ENCODE peak calls at places on chromosomes 4 and X, in four cellular contexts. One of them, this sample, is unnamed.

GRCh38 chr4:148288448-148288847 is 153.8 kb downstream of the NR3C2 start:
- DNase-seq in HCT116: no peak
- DNase-seq in esophagus squamous epithelium: no peak
- DNase-seq in fibroblast of lung: no peak
- DNase-seq in this sample: no peak

GRCh38 chrX:45434231-45434630 is 233.6 kb upstream of the DIPK2B start:
- DNase-seq in esophagus squamous epithelium: no peak
- DNase-seq in fibroblast of lung: no peak
- DNase-seq in HCT116: no peak
- DNase-seq in this sample: no peak

GRCh38 chr4:56164921-56165320 is 216.2 kb downstream of the CEP135 start:
- DNase-seq in esophagus squamous epithelium: no peak
- DNase-seq in HCT116: no peak
- DNase-seq in fibroblast of lung: no peak
- DNase-seq in this sample: no peak

GRCh38 chr4:41215969-41216293 is 1.6 kb upstream of the APBB2 start:
- DNase-seq in esophagus squamous epithelium: no peak
- DNase-seq in fibroblast of lung: no peak
- DNase-seq in HCT116: no peak
- DNase-seq in this sample: no peak

GRCh38 chrX:9988762-9989161 is 21.6 kb downstream of the CLDN34 start:
- DNase-seq in esophagus squamous epithelium: no peak
- DNase-seq in fibroblast of lung: peak; percentile 18
- DNase-seq in HCT116: no peak
- DNase-seq in this sample: peak; percentile 14

GRCh38 chr4:23374280-23374679 is 515.6 kb downstream of the PPARGC1A start:
- DNase-seq in HCT116: no peak
- DNase-seq in fibroblast of lung: no peak
- DNase-seq in esophagus squamous epithelium: no peak
- DNase-seq in this sample: no peak

GRCh38 chr4:124144302-124144701 is 568.2 kb downstream of the ANKRD50 start:
- DNase-seq in fibroblast of lung: no peak
- DNase-seq in HCT116: no peak
- DNase-seq in esophagus squamous epithelium: no peak
- DNase-seq in this sample: no peak

GRCh38 chr4:7390366-7390765 is 44.4 kb downstream of the PSAPL1 start:
- DNase-seq in fibroblast of lung: no peak
- DNase-seq in esophagus squamous epithelium: no peak
- DNase-seq in HCT116: no peak
- DNase-seq in this sample: no peak

GRCh38 chr4:88212253-88212561 is 53.8 kb upstream of the ABCG2 start:
- DNase-seq in fibroblast of lung: no peak
- DNase-seq in HCT116: no peak
- DNase-seq in esophagus squamous epithelium: no peak
- DNase-seq in this sample: no peak

GRCh38 chr4:69167300-69167699 is 47.2 kb downstream of the UGT2B11 start:
- DNase-seq in esophagus squamous epithelium: no peak
- DNase-seq in fibroblast of lung: no peak
- DNase-seq in HCT116: no peak
- DNase-seq in this sample: no peak

GRCh38 chrX:31371956-31372355 is 300.1 kb upstream of the FTHL17 start:
- DNase-seq in HCT116: no peak
- DNase-seq in fibroblast of lung: no peak
- DNase-seq in esophagus squamous epithelium: no peak
- DNase-seq in this sample: no peak

GRCh38 chr4:109424093-109424818 is 9.4 kb upstream of the SEC24B start:
- DNase-seq in fibroblast of lung: no peak
- DNase-seq in HCT116: no peak
- DNase-seq in esophagus squamous epithelium: no peak
- DNase-seq in this sample: no peak

GRCh38 chr4:139900964-139901376 is 235.4 kb downstream of the MGST2 start:
- DNase-seq in HCT116: no peak
- DNase-seq in esophagus squamous epithelium: no peak
- DNase-seq in fibroblast of lung: no peak
- DNase-seq in this sample: no peak

GRCh38 chr4:110149089-110149488 is 49.3 kb downstream of the ELOVL6 start:
- DNase-seq in esophagus squamous epithelium: no peak
- DNase-seq in HCT116: no peak
- DNase-seq in fibroblast of lung: no peak
- DNase-seq in this sample: no peak

GRCh38 chr4:60913026-60913425 is 287.1 kb upstream of the ADGRL3 start:
- DNase-seq in fibroblast of lung: peak; percentile 16
- DNase-seq in esophagus squamous epithelium: no peak
- DNase-seq in HCT116: no peak
- DNase-seq in this sample: peak; percentile 45

GRCh38 chr4:43351970-43352806 is 459.7 kb downstream of the GRXCR1 start:
- DNase-seq in fibroblast of lung: no peak
- DNase-seq in esophagus squamous epithelium: no peak
- DNase-seq in HCT116: no peak
- DNase-seq in this sample: no peak

DNA sequence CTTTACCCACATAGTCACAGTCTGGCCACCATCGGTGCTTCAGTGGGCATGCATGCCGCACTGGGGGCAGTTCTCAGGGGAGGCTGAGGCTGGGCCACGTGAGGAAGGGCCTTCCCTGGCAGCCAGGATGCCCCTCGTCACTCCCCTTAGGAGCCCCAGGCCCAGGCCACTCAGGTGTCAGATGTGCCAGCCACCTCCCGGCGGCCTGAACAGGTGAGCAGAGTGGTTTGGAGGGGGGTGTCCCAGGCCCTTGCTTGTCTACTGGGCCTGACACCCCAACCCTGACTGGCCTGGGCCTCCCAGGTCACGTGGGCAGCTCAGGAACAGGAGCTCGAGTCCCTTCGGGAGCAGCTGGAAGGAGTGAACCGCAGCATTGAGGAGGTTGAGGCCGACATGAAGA is 12.1 kb downstream of the CCDC22 start:
- DNase-seq in fibroblast of lung: no peak
- DNase-seq in esophagus squamous epithelium: no peak
- DNase-seq in HCT116: no peak
- DNase-seq in this sample: no peak
- H3K36me3 ChIP-seq in fibroblast of lung: no peaks in the 10 kb centered on the region
- H3K36me3 ChIP-seq in esophagus squamous epithelium: peaks cover 76% of the 10 kb centered on the region
- H3K36me3 ChIP-seq in HCT116: no peaks in the 10 kb centered on the region
- H3K36me3 ChIP-seq in this sample: peaks cover 15% of the 10 kb centered on the region

GRCh38 chrX:50117477-50117876 is 83.3 kb downstream of the AKAP4 start:
- DNase-seq in HCT116: no peak
- DNase-seq in esophagus squamous epithelium: no peak
- DNase-seq in fibroblast of lung: no peak
- DNase-seq in this sample: no peak

GRCh38 chrX:50114113-50114512 is 86.7 kb downstream of the AKAP4 start:
- DNase-seq in esophagus squamous epithelium: no peak
- DNase-seq in fibroblast of lung: no peak
- DNase-seq in HCT116: no peak
- DNase-seq in this sample: no peak

GRCh38 chrX:50111762-50112161 is 89.0 kb downstream of the AKAP4 start:
- DNase-seq in esophagus squamous epithelium: no peak
- DNase-seq in HCT116: no peak
- DNase-seq in fibroblast of lung: no peak
- DNase-seq in this sample: no peak

GRCh38 chrX:50115973-50116372 is 84.8 kb downstream of the AKAP4 start:
- DNase-seq in fibroblast of lung: no peak
- DNase-seq in HCT116: no peak
- DNase-seq in esophagus squamous epithelium: no peak
- DNase-seq in this sample: no peak
- H3K9me3 ChIP-seq in fibroblast of lung: no peaks in the 10 kb centered on the region
- H3K9me3 ChIP-seq in HCT116: no peaks in the 10 kb centered on the region
- H3K9me3 ChIP-seq in esophagus squamous epithelium: no peaks in the 10 kb centered on the region
- H3K9me3 ChIP-seq in this sample: no peaks in the 10 kb centered on the region

GRCh38 chrX:131201986-131202385 is 87.1 kb downstream of the IGSF1 start:
- DNase-seq in HCT116: no peak
- DNase-seq in esophagus squamous epithelium: no peak
- DNase-seq in fibroblast of lung: no peak
- DNase-seq in this sample: no peak
- H3K4me3 ChIP-seq in HCT116: no peak overlapping the region
- H3K4me3 ChIP-seq in esophagus squamous epithelium: no peak overlapping the region
- H3K4me3 ChIP-seq in fibroblast of lung: no peak overlapping the region
- H3K4me3 ChIP-seq in this sample: no peak overlapping the region

DNA sequence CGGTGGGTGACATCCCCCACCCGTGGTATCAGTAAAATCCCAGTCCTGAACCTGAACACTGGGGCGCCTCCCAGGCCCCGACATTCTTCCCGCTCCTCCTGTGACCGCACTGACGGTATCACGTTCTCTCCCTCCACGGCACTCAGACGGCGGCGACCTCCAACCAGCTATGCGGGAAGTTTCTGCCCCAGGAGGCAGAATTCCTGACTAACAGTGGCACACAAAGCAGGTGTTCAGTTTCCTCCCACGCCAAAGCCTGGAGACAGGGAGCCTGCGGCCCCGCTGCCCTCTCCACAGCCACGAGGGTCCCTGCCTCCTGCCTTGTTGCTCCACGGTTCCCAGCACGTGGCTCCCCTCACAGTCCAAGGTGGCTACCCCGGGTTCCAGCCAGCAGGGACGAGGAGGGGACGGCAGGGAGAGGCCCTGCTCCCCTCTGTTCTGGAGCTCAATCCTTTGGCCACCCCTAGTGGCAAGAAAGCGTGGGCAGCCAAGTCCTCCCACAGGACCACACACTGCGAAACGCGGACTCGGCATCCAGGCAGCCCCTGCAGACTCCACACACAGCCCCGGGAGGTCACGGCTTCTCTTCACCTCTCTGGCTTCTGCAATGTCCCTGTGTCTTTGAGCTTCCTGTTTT is 15.2 kb downstream of the CTBP1 start:
- DNase-seq in esophagus squamous epithelium: no peak
- DNase-seq in HCT116: no peak
- DNase-seq in fibroblast of lung: peak; percentile 70
- DNase-seq in this sample: no peak
- H3K36me3 ChIP-seq in esophagus squamous epithelium: peaks cover 100% of the 10 kb centered on the region
- H3K36me3 ChIP-seq in HCT116: peaks cover 34% of the 10 kb centered on the region
- H3K36me3 ChIP-seq in fibroblast of lung: peaks cover 60% of the 10 kb centered on the region
- H3K36me3 ChIP-seq in this sample: peaks cover 66% of the 10 kb centered on the region

DNA sequence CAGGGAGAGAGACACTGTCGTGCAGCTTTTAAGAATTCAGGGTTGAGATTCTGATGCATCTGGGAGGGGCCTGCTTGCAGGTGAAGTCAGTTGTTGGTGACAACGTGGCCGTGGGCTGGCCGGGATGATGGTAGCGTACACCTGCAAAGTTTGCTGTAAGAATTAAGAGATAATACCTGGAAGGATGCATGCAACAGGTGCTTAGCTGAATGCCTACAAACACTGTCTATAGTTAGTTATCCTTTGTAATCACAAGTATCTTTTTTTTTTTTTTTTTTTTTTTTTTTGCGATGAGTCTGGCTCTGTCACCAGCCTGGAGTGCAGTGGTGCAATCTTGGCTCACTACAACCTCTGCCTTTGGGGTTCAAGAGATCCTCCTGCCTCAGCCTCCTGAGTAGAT is 259.6 kb downstream of the ASMT start:
- DNase-seq in fibroblast of lung: no peak
- DNase-seq in esophagus squamous epithelium: no peak
- DNase-seq in HCT116: no peak
- DNase-seq in this sample: no peak
- H3K9me3 ChIP-seq in fibroblast of lung: no peaks in the 10 kb centered on the region
- H3K9me3 ChIP-seq in esophagus squamous epithelium: no peaks in the 10 kb centered on the region
- H3K9me3 ChIP-seq in HCT116: no peaks in the 10 kb centered on the region
- H3K9me3 ChIP-seq in this sample: no peaks in the 10 kb centered on the region

DNA sequence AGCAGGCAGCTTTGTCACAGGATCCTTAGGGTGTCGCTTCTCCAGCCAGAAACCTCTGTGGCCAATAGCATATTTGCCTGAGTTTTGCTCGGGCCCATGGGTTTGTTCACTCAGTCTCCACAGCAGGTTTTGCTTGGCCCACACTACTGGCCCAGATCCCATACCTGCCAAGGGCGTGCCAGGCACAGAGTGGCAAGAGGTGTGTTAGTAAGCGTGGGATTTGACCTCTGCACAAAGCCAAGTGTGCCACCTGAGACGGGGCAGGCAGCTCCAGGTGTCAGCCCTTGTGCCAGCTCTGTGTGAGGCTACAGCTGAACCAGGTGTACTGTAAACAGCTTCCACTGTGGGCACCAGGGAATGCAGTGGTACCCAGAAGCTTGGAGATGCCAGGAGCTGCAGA is 2003.0 kb downstream of the C4orf33 start:
- DNase-seq in fibroblast of lung: no peak
- DNase-seq in esophagus squamous epithelium: no peak
- DNase-seq in HCT116: no peak
- DNase-seq in this sample: no peak
- H3K4me3 ChIP-seq in fibroblast of lung: no peak overlapping the region
- H3K4me3 ChIP-seq in esophagus squamous epithelium: no peak overlapping the region
- H3K4me3 ChIP-seq in HCT116: no peak overlapping the region
- H3K4me3 ChIP-seq in this sample: no peak overlapping the region

GRCh38 chr4:183670251-183670650 is 11.2 kb downstream of the TRAPPC11 start:
- DNase-seq in esophagus squamous epithelium: no peak
- DNase-seq in HCT116: no peak
- DNase-seq in fibroblast of lung: no peak
- DNase-seq in this sample: no peak
- H3K36me3 ChIP-seq in esophagus squamous epithelium: peaks cover 98% of the 10 kb centered on the region
- H3K36me3 ChIP-seq in HCT116: no peaks in the 10 kb centered on the region
- H3K36me3 ChIP-seq in fibroblast of lung: peaks cover 5% of the 10 kb centered on the region
- H3K36me3 ChIP-seq in this sample: peaks cover 45% of the 10 kb centered on the region

DNA sequence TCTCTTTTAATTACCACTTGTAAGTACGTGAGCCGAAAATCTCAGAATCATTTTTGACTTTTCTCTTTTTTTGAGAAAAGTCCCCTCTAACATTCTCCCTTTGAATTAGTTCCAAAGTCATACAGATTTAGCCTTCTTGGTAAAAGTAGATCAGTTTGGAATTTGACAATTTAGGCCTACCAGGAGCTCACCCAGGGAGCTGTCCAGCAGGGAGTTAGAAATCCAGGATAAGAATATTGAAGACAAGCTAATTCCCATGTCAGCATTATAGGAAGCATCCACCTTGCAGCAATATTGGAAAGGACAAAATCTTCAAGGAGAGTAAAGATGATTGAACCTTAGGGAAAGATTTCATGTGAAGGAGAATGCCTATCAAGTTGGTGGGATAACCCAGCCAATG is 352.2 kb upstream of the CPEB2 start:
- DNase-seq in HCT116: no peak
- DNase-seq in fibroblast of lung: peak; percentile 33
- DNase-seq in esophagus squamous epithelium: no peak
- DNase-seq in this sample: no peak
- H3K9me3 ChIP-seq in HCT116: peaks cover 2% of the 10 kb centered on the region
- H3K9me3 ChIP-seq in fibroblast of lung: no peaks in the 10 kb centered on the region
- H3K9me3 ChIP-seq in esophagus squamous epithelium: no peaks in the 10 kb centered on the region
- H3K9me3 ChIP-seq in this sample: no peaks in the 10 kb centered on the region

GRCh38 chr4:151408380-151408629 is 671 bp upstream of the FHIP1A start:
- DNase-seq in esophagus squamous epithelium: no peak
- DNase-seq in fibroblast of lung: no peak
- DNase-seq in HCT116: no peak
- DNase-seq in this sample: no peak
- H3K4me3 ChIP-seq in esophagus squamous epithelium: peak overlapping the region; percentile 76
- H3K4me3 ChIP-seq in fibroblast of lung: peak overlapping the region; percentile 58
- H3K4me3 ChIP-seq in HCT116: peak overlapping the region; percentile 64
- H3K4me3 ChIP-seq in this sample: peak overlapping the region; percentile 65